ENCODE peak calls at places on chromosomes 5 and 9, in seven cellular contexts. O is HCT116, R is HepG2, V is H1, T is K562, J is GM12878, K is endothelial cell of umbilical vein. A is an unnamed sample.

GRCh38 chr5:21143686-21144085 is 1155.7 kb upstream of the CDH18 start:
- DNase-seq in O (no peak), R (no peak), V (no peak), T (no peak), J (no peak), K (no peak), A (no peak)

GRCh38 chr9:137492464-137493162 is 33.5 kb upstream of the NSMF start:
- DNase-seq in O (peak), R (no peak), V (no peak), T (peak), J (no peak), K (no peak), A (peak)

GRCh38 chr5:9498541-9499497 is 47.1 kb downstream of the SEMA5A start:
- DNase-seq in O (no peak), R (peak), V (peak), T (peak), J (no peak), K (no peak), A (peak)

GRCh38 chr5:176676361-176676824 is 29.1 kb downstream of the TSPAN17 start:
- DNase-seq in O (peak), R (peak), V (no peak), T (peak), J (peak), K (no peak), A (no peak)

GRCh38 chr5:175257847-175258194 is 186.2 kb downstream of the DRD1 start:
- DNase-seq in O (no peak), R (no peak), V (no peak), T (peak), J (no peak), K (no peak), A (no peak)

GRCh38 chr5:95786821-95787408 is 35.6 kb downstream of the GLRX start:
- DNase-seq in O (no peak), R (no peak), V (no peak), T (no peak), J (no peak), K (no peak), A (no peak)

GRCh38 chr5:167853421-167853820 is 438.0 kb upstream of the WWC1 start:
- DNase-seq in O (no peak), R (no peak), V (no peak), T (no peak), J (no peak), K (no peak), A (no peak)

GRCh38 chr9:122900791-122901190 is 4.4 kb downstream of the RC3H2 start:
- DNase-seq in O (no peak), R (no peak), V (no peak), T (no peak), J (no peak), K (peak), A (no peak)

GRCh38 chr5:1810581-1811101 is 9.4 kb downstream of the NDUFS6 start:
- DNase-seq in O (no peak), R (no peak), V (no peak), T (no peak), J (no peak), K (no peak), A (no peak)

GRCh38 chr9:107286057-107286456 is 3.0 kb downstream of the RAD23B start:
- DNase-seq in O (no peak), R (peak), V (no peak), T (peak), J (no peak), K (peak), A (no peak)

GRCh38 chr5:72212171-72212570 is 104.9 kb downstream of the MAP1B start:
- DNase-seq in O (no peak), R (no peak), V (no peak), T (no peak), J (no peak), K (no peak), A (no peak)

GRCh38 chr9:120475341-120475740 is 104.6 kb downstream of the CDK5RAP2 start:
- DNase-seq in O (no peak), R (no peak), V (no peak), T (no peak), J (no peak), K (no peak), A (no peak)

GRCh38 chr5:151258771-151259170 is 5.8 kb downstream of the GM2A start:
- DNase-seq in O (no peak), R (no peak), V (no peak), T (no peak), J (no peak), K (no peak), A (no peak)

GRCh38 chr5:40679998-40680681 is 425 bp downstream of the PTGER4 start:
- DNase-seq in O (no peak), R (no peak), V (no peak), T (no peak), J (no peak), K (no peak), A (peak)

GRCh38 chr5:160468576-160468975 is 46.9 kb downstream of the PTTG1 start:
- DNase-seq in O (no peak), R (no peak), V (no peak), T (no peak), J (no peak), K (no peak), A (no peak)

GRCh38 chr5:139297439-139298133 is 4.0 kb downstream of the MATR3 start:
- DNase-seq in O (no peak), R (no peak), V (no peak), T (no peak), J (no peak), K (no peak), A (no peak)

GRCh38 chr9:18368206-18368605 is 105.7 kb upstream of the ADAMTSL1 start:
- DNase-seq in O (no peak), R (no peak), V (no peak), T (no peak), J (no peak), K (no peak), A (no peak)

GRCh38 chr5:16666140-16666860 is 49.5 kb upstream of the RETREG1 start:
- DNase-seq in O (no peak), R (no peak), V (no peak), T (no peak), J (no peak), K (no peak), A (no peak)

GRCh38 chr5:135249658-135250057 is 149.4 kb downstream of the MACROH2A1 start:
- DNase-seq in O (no peak), R (no peak), V (peak), T (peak), J (no peak), K (no peak), A (no peak)

GRCh38 chr9:86096382-86096781 is 3.0 kb downstream of the GOLM1 start:
- DNase-seq in O (no peak), R (no peak), V (no peak), T (no peak), J (no peak), K (no peak), A (no peak)

GRCh38 chr9:108049026-108049591 is 559.5 kb upstream of the KLF4 start:
- DNase-seq in O (peak), R (no peak), V (no peak), T (peak), J (no peak), K (peak), A (no peak)

GRCh38 chr5:158194561-158194961 is 335.6 kb upstream of the CLINT1 start:
- DNase-seq in O (no peak), R (no peak), V (no peak), T (no peak), J (no peak), K (no peak), A (no peak)

GRCh38 chr5:107919361-107919760 is 248.6 kb upstream of the EFNA5 start:
- DNase-seq in O (no peak), R (no peak), V (no peak), T (no peak), J (no peak), K (no peak), A (no peak)

GRCh38 chr5:151222769-151223446 is 984 bp downstream of the CCDC69 start:
- DNase-seq in O (no peak), R (no peak), V (peak), T (peak), J (no peak), K (no peak), A (peak)

GRCh38 chr5:177357459-177358332 is at the start of gene RGS14:
- DNase-seq in O (no peak), R (no peak), V (no peak), T (peak), J (peak), K (peak), A (no peak)

GRCh38 chr9:124010303-124010664 is 1.3 kb upstream of the LHX2 start:
- DNase-seq in O (no peak), R (no peak), V (no peak), T (no peak), J (no peak), K (no peak), A (no peak)

GRCh38 chr9:124009835-124010226 is 1.7 kb upstream of the LHX2 start:
- DNase-seq in O (no peak), R (no peak), V (no peak), T (no peak), J (no peak), K (no peak), A (no peak)

GRCh38 chr9:124008855-124009834 is 2.4 kb upstream of the LHX2 start:
- DNase-seq in O (no peak), R (no peak), V (peak), T (no peak), J (no peak), K (no peak), A (peak)

GRCh38 chr9:124011460-124012301 is at the start of gene LHX2:
- DNase-seq in O (peak), R (no peak), V (peak), T (peak), J (no peak), K (peak), A (peak)

GRCh38 chr9:124010665-124011321 is 775 bp upstream of the LHX2 start:
- DNase-seq in O (no peak), R (no peak), V (peak), T (no peak), J (no peak), K (no peak), A (peak)
- TF ChIP-seq EZH2 in O (no peak), R (peak), V (no peak), T (no peak), J (peak), K (peak), A (peak)

DNA sequence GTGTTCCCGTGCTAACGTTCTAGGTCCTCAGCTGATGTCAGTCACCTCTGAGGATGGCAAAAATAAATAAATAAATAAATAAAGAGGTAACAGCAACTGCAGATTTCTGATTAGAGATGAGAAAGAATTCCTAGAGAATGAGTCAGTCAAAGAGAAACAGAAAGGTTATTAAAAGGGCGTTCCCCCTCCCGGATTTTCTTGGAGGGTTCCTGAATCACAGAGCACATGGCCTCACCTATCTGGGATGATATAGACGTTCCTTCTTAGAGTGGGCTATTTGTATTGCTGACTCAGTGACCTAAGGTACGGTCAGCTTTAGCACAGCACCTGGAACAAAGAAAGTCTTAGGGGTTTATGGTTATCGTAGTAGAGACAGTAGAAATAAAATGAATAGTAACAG is 30.6 kb downstream of the HTR4 start:
- DNase-seq in O (peak), R (no peak), V (no peak), T (no peak), J (no peak), K (peak), A (no peak)
- H3K4me3 ChIP-seq in O (no peak), R (no peak), V (no peak), T (no peak), J (no peak), K (no peak), A (no peak)

DNA sequence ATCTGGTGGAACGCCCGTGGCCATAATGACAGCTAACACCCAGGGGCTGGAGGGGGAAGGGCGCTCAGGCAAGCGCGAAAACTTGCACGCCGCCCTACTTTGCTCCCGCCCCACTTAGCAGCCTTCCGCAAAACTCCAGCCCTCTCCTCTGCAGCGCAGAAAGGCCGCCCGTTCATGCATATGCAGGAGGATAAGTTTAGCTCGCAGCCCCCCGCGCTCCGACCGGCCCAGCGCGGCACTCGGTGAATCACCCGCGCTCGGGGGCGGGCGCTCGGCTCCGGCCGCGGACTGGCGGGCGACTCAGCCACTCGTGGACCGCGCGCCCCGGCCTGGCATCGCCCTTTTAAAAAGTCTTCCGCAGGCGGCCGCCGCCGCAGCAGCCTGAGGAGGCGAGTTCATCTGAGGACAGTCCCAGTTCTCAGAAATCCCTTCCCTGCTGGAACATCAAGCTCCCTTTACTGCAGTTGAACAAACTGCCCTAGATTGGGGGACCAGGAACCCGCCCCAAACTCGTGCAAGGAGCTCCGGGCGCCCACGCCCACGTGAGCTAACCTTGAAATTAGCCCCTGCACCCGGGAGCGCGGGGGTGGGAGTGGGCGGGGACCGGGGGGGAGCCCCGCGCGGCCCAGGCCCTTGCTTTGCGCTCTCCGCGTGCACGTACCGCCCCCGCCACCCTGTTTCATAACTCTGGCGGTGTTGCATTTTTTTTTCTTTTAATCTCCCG is 4.5 kb upstream of the KLF9 start:
- DNase-seq in O (peak), R (peak), V (peak), T (peak), J (peak), K (peak), A (peak)
- TF ChIP-seq POLR2AphosphoS5 in O (peak), R (peak), V (no peak), T (peak), J (no peak), K (peak), A (no peak)

GRCh38 chr9:136197930-136198604 is 6.9 kb downstream of the LHX3 start:
- DNase-seq in O (no peak), R (no peak), V (no peak), T (no peak), J (no peak), K (no peak), A (peak)
- TF ChIP-seq EZH2 in O (no peak), R (peak), V (peak), T (no peak), J (no peak), K (peak), A (no peak)

DNA sequence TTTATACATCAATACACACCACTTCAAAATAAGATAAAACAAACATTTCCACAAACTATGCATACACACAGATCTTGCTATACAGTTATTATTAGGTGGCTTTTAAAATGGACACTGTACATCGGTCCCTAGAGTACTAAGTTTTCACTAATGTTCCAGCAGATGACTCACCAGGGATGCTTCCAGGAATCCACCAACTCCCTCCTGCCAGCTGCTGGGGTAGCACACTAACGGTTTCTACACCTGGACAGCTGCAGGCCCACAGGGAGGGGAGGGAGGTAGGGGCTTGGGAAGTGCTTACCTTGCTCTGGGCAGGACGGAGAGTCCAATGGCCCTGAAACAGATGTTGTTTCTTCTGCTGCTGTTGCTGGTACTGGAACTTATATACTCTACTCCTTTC is at the start of gene IL12B:
- DNase-seq in O (no peak), R (no peak), V (no peak), T (no peak), J (no peak), K (no peak), A (no peak)
- H3K4me3 ChIP-seq in O (peak), R (peak), V (peak), T (peak), J (peak), K (no peak), A (peak)

GRCh38 chr9:133478851-133479711 is at the start of gene SLC2A6:
- DNase-seq in O (no peak), R (peak), V (peak), T (peak), J (no peak), K (peak), A (peak)
- TF ChIP-seq POLR2AphosphoS5 in O (peak), R (peak), V (no peak), T (no peak), J (no peak), K (peak), A (peak)

DNA sequence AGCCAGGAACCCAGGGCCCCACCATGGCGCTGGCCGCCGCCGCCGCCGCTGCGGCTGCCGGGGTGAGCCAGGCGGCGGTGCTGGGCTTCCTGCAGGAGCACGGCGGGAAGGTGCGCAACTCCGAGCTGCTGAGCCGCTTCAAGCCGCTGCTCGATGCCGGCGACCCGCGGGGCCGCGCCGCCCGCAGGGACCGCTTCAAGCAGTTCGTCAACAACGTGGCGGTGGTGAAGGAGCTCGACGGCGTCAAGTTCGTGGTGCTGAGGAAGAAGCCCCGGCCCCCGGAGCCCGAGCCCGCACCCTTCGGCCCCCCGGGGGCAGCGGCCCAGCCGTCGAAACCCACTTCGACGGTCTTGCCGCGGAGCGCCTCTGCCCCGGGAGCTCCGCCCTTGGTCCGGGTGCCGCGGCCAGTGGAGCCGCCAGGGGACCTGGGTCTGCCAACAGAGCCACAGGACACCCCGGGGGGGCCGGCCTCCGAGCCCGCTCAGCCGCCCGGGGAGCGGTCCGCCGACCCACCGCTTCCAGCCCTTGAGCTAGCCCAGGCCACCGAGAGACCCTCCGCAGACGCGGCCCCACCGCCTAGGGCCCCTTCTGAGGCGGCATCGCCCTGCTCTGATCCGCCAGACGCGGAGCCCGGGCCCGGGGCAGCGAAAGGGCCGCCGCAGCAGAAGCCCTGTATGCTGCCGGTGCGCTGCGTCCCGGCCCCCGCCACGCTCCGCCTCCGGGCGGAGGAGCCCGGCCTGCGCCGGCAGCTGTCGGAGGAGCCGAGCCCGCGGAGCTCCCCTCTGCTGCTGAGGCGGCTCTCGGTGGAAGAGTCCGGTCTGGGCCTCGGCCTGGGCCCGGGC is 718 bp downstream of the SOWAHA start:
- DNase-seq in O (no peak), R (no peak), V (peak), T (no peak), J (no peak), K (peak), A (peak)
- TF ChIP-seq EZH2 in O (no peak), R (no peak), V (peak), T (no peak), J (no peak), K (peak), A (peak)

A was measured in GM23338.